ENCODE peak calls at places on chromosomes 4 and X, in eight cellular contexts. I is ELR; A is RPMI7951; C is stimulated activated CD8-positive, alpha-beta memory T cell treated with anti-CD3 and anti-CD28 coated beads, Interleukin-12 subunit alpha, Interleukin-12 subunit beta, amount 100 ng/mL, for 1 hour; M is naive thymus-derived CD8-positive, alpha-beta T cell; V is sciatic nerve; J is stimulated activated CD4-positive, alpha-beta T cell treated with anti-CD3 and anti-CD28 coated beads, Interleukin-15, amount 100 ng/mL, for 1 hour; O is heart left ventricle. H is an unnamed sample.

GRCh38 chr4:128353791-128354190 is 66.2 kb upstream of the PGRMC2 start:
- DNase-seq in I (peak), A (peak), C (no peak), M (no peak), V (no peak), J (no peak), O (no peak), H (no peak)

GRCh38 chrX:19129694-19130093 is 7.4 kb upstream of the ADGRG2 start:
- DNase-seq in I (no peak), A (no peak), C (no peak), M (no peak), V (no peak), J (no peak), O (no peak), H (no peak)

GRCh38 chr4:99159699-99160098 is 15.6 kb upstream of the ADH4 start:
- DNase-seq in I (no peak), A (no peak), C (no peak), M (no peak), V (no peak), J (no peak), O (no peak), H (no peak)

GRCh38 chrX:107450823-107451509 is 1.5 kb downstream of the FRMPD3 start:
- DNase-seq in I (peak), A (no peak), C (no peak), M (no peak), V (no peak), J (no peak), O (no peak), H (no peak)

GRCh38 chr4:2961411-2962098 is 1.7 kb downstream of the NOP14 start:
- DNase-seq in I (no peak), A (peak), C (no peak), M (no peak), V (no peak), J (no peak), O (no peak), H (no peak)

GRCh38 chr4:118981171-118981838 is 92.7 kb downstream of the SYNPO2 start:
- DNase-seq in I (peak), A (no peak), C (no peak), M (no peak), V (no peak), J (no peak), O (no peak), H (no peak)

GRCh38 chrX:148380614-148381561 is 119.5 kb upstream of the AFF2 start:
- DNase-seq in I (no peak), A (peak), C (peak), M (peak), V (no peak), J (peak), O (no peak), H (no peak)

GRCh38 chr4:69830529-69831269 is 29.2 kb downstream of the SULT1E1 start:
- DNase-seq in I (no peak), A (no peak), C (no peak), M (no peak), V (no peak), J (no peak), O (no peak), H (no peak)

GRCh38 chrX:40996886-40997530 is 88.2 kb upstream of the USP9X start:
- DNase-seq in I (peak), A (peak), C (no peak), M (no peak), V (no peak), J (no peak), O (no peak), H (no peak)

GRCh38 chrX:133786382-133786781 is 199.0 kb downstream of the GPC3 start:
- DNase-seq in I (no peak), A (no peak), C (no peak), M (no peak), V (no peak), J (no peak), O (no peak), H (no peak)

GRCh38 chr4:185256444-185256843 is 47.0 kb downstream of the SNX25 start:
- DNase-seq in I (peak), A (peak), C (no peak), M (no peak), V (no peak), J (no peak), O (no peak), H (no peak)

GRCh38 chrX:18895157-18895952 is 88.6 kb downstream of the PHKA2 start:
- DNase-seq in I (no peak), A (no peak), C (no peak), M (no peak), V (no peak), J (no peak), O (peak), H (no peak)

GRCh38 chrX:1903380-1903935 is 288.6 kb downstream of the ASMT start:
- DNase-seq in I (peak), A (peak), C (no peak), M (no peak), V (no peak), J (no peak), O (no peak), H (no peak)

GRCh38 chrX:48580662-48581061 is 6.4 kb downstream of the RBM3 start:
- DNase-seq in I (no peak), A (peak), C (no peak), M (no peak), V (no peak), J (no peak), O (no peak), H (no peak)

GRCh38 chr4:7663075-7663541 is 228.4 kb upstream of the PSAPL1 start:
- DNase-seq in I (peak), A (peak), C (no peak), M (no peak), V (no peak), J (no peak), O (no peak), H (no peak)

GRCh38 chrX:132480581-132481203 is 8.1 kb downstream of the MBNL3 start:
- DNase-seq in I (peak), A (peak), C (no peak), M (peak), V (no peak), J (no peak), O (peak), H (no peak)

GRCh38 chr4:7320413-7320812 is 114.3 kb downstream of the PSAPL1 start:
- DNase-seq in I (no peak), A (no peak), C (no peak), M (no peak), V (no peak), J (no peak), O (no peak), H (no peak)

GRCh38 chrX:150873616-150874015 is 24.9 kb downstream of the CD99L2 start:
- DNase-seq in I (peak), A (peak), C (no peak), M (no peak), V (no peak), J (no peak), O (peak), H (no peak)

GRCh38 chrX:115584715-115585114 is 23.7 kb downstream of the PLS3 start:
- DNase-seq in I (peak), A (peak), C (no peak), M (no peak), V (no peak), J (no peak), O (no peak), H (no peak)

GRCh38 chr4:13298655-13299054 is 185.5 kb downstream of the RAB28 start:
- DNase-seq in I (no peak), A (peak), C (no peak), M (no peak), V (no peak), J (no peak), O (no peak), H (no peak)

GRCh38 chr4:9781343-9782135 is at the start of gene DRD5:
- DNase-seq in I (no peak), A (no peak), C (no peak), M (no peak), V (no peak), J (no peak), O (no peak), H (no peak)

GRCh38 chr4:53476232-53477037 is 99.0 kb downstream of the FIP1L1 start:
- DNase-seq in I (peak), A (peak), C (no peak), M (no peak), V (no peak), J (no peak), O (peak), H (no peak)